ENCODE peak calls at places on chromosomes 2 and 18, in eight cellular contexts. F, X, T, W, I, M, J and R are unnamed samples.

GRCh38 chr2:178845565-178846457 is 38.6 kb upstream of the TTN start:
- DNase-seq in X (peak), J (no peak), T (no peak), M (no peak), W (no peak), I (no peak), F (no peak), R (no peak)

GRCh38 chr18:48840491-48840877 is 110.3 kb downstream of the SMAD7 start:
- DNase-seq in F (no peak), W (peak), I (no peak), M (no peak), X (no peak), T (no peak), J (no peak), R (peak)

GRCh38 chr18:56158676-56159075 is 479.7 kb downstream of the TXNL1 start:
- DNase-seq in W (no peak), J (no peak), M (no peak), I (no peak), T (no peak), F (no peak), X (no peak), R (no peak)

GRCh38 chr2:3248754-3249476 is 128.7 kb downstream of the EIPR1 start:
- DNase-seq in X (no peak), F (no peak), W (no peak), I (no peak), T (no peak), J (no peak), M (no peak), R (no peak)

GRCh38 chr2:66587216-66587615 is 152.3 kb downstream of the MEIS1 start:
- DNase-seq in I (no peak), J (no peak), W (no peak), X (peak), T (no peak), F (no peak), M (peak), R (no peak)

GRCh38 chr2:143996974-143997373 is 522.9 kb downstream of the ZEB2 start:
- DNase-seq in T (no peak), M (no peak), J (no peak), W (no peak), I (no peak), F (no peak), X (no peak), R (no peak)

GRCh38 chr2:225464346-225465025 is 65.0 kb downstream of the NYAP2 start:
- DNase-seq in T (no peak), W (no peak), X (no peak), F (no peak), M (peak), J (no peak), I (no peak), R (peak)

GRCh38 chr18:24561369-24561768 is 100.9 kb downstream of the HRH4 start:
- DNase-seq in X (no peak), M (no peak), J (no peak), W (no peak), I (no peak), T (no peak), F (no peak), R (no peak)

GRCh38 chr2:123717616-123718279 is 307.3 kb upstream of the CNTNAP5 start:
- DNase-seq in F (no peak), T (no peak), W (no peak), M (no peak), J (no peak), X (no peak), I (no peak), R (no peak)

GRCh38 chr2:215425021-215425782 is 10.7 kb downstream of the FN1 start:
- DNase-seq in T (no peak), I (no peak), X (peak), M (no peak), W (no peak), F (no peak), J (no peak), R (no peak)

GRCh38 chr2:117789505-117789904 is 25.0 kb upstream of the DDX18 start:
- DNase-seq in M (no peak), T (no peak), X (no peak), W (no peak), J (no peak), F (no peak), I (no peak), R (no peak)

GRCh38 chr2:130762031-130762909 is 6.9 kb downstream of the AMER3 start:
- DNase-seq in T (no peak), X (no peak), I (no peak), W (no peak), J (no peak), M (no peak), F (no peak), R (no peak)

GRCh38 chr2:56230171-56230570 is 46.4 kb downstream of the CCDC85A start:
- DNase-seq in X (no peak), W (no peak), I (no peak), J (no peak), F (no peak), T (no peak), M (peak), R (no peak)

GRCh38 chr2:205659922-205660321 is 22.4 kb upstream of the NRP2 start:
- DNase-seq in I (no peak), W (no peak), F (no peak), M (no peak), J (no peak), T (no peak), X (no peak), R (no peak)

GRCh38 chr2:65232636-65233035 is 5.0 kb downstream of the ACTR2 start:
- DNase-seq in J (no peak), F (peak), M (peak), T (no peak), X (no peak), I (no peak), W (no peak), R (no peak)

GRCh38 chr2:144434865-144435264 is 85.1 kb downstream of the ZEB2 start:
- DNase-seq in M (no peak), J (no peak), I (no peak), W (no peak), T (no peak), F (no peak), X (no peak), R (no peak)

GRCh38 chr18:21112140-21112473 is 494 bp upstream of the ROCK1 start:
- DNase-seq in I (no peak), J (no peak), M (no peak), T (no peak), F (no peak), W (peak), X (no peak), R (peak)

GRCh38 chr2:30293303-30293912 is 62.1 kb downstream of the LBH start:
- DNase-seq in I (no peak), W (peak), X (no peak), M (peak), J (no peak), T (no peak), F (peak), R (no peak)

GRCh38 chr2:1617425-1618021 is 126.8 kb downstream of the PXDN start:
- DNase-seq in J (no peak), X (peak), F (no peak), M (no peak), I (no peak), T (no peak), W (no peak), R (no peak)

GRCh38 chr2:127254386-127254981 is 34.4 kb upstream of the CYP27C1 start:
- DNase-seq in W (no peak), T (no peak), M (peak), I (no peak), J (no peak), F (no peak), X (no peak), R (no peak)

GRCh38 chr2:233059797-233060499 is at the start of gene INPP5D:
- DNase-seq in W (no peak), T (peak), M (no peak), I (peak), F (no peak), J (peak), X (no peak), R (no peak)

GRCh38 chr2:101803945-101804696 is 106.6 kb downstream of the MAP4K4 start:
- DNase-seq in J (no peak), T (no peak), M (no peak), F (no peak), W (no peak), I (no peak), X (no peak), R (no peak)

GRCh38 chr18:10690376-10690775 is 164.5 kb downstream of the NAPG start:
- DNase-seq in J (no peak), X (no peak), T (no peak), I (no peak), W (no peak), M (no peak), F (no peak), R (no peak)

GRCh38 chr2:159065313-159065712 is 96.9 kb downstream of the TANC1 start:
- DNase-seq in T (no peak), F (no peak), M (no peak), W (no peak), X (no peak), I (no peak), J (no peak), R (no peak)

GRCh38 chr2:4862031-4862430 is 830.2 kb upstream of the SOX11 start:
- DNase-seq in J (no peak), X (no peak), W (no peak), T (no peak), M (peak), F (no peak), I (no peak), R (no peak)